ENCODE peak calls at places on chromosomes 1 and 21, in eight cellular contexts. W is lower lobe of right lung, X is cardiac fibroblast, G is cardiac muscle cell, V is HFF-Myc, O is IMR-90, R is SK-N-SH, E is brain microvascular endothelial cell. D is an unnamed sample.

GRCh38 chr21:14526816-14527689 is 19.1 kb downstream of the SAMSN1 start:
- DNase-seq in W (no peak), X (no peak), G (no peak), V (no peak), O (no peak), R (no peak), E (no peak), D (no peak)

GRCh38 chr1:159214149-159214760 is 9.6 kb downstream of the ACKR1 start:
- DNase-seq in W (no peak), X (peak; percentile 62), G (peak; percentile 65), V (peak; percentile 10), O (peak; percentile 28), R (peak; percentile 65), E (peak; percentile 18), D (peak; percentile 51)

GRCh38 chr1:153942766-153943549 is 3.6 kb downstream of the DENND4B start:
- DNase-seq in W (no peak), X (no peak), G (no peak), V (no peak), O (no peak), R (peak; percentile 11), E (no peak), D (no peak)

GRCh38 chr1:58784758-58785423 is 1.0 kb upstream of the JUN start:
- DNase-seq in W (peak; percentile 94), X (peak; percentile 98), G (peak; percentile 96), V (no peak), O (peak; percentile 94), R (peak; percentile 70), E (peak; percentile 93), D (peak; percentile 93)

GRCh38 chr1:38246955-38247952 is 200.7 kb upstream of the POU3F1 start:
- DNase-seq in W (no peak), X (no peak), G (no peak), V (peak; percentile 26), O (peak; percentile 5), R (no peak), E (peak; percentile 22), D (no peak)

GRCh38 chr1:180720753-180721152 is 88.9 kb downstream of the XPR1 start:
- DNase-seq in W (no peak), X (no peak), G (no peak), V (no peak), O (peak; percentile 13), R (no peak), E (peak; percentile 16), D (peak; percentile 4)

GRCh38 chr1:25476186-25477097 is 45.7 kb downstream of the MACO1 start:
- DNase-seq in W (no peak), X (no peak), G (no peak), V (no peak), O (no peak), R (no peak), E (no peak), D (peak; percentile 69)

GRCh38 chr1:77673716-77674355 is 8.6 kb downstream of the ZZZ3 start:
- DNase-seq in W (no peak), X (no peak), G (no peak), V (no peak), O (peak; percentile 4), R (no peak), E (no peak), D (no peak)

GRCh38 chr1:96882096-96882495 is 160.5 kb downstream of the PTBP2 start:
- DNase-seq in W (no peak), X (no peak), G (peak; percentile 21), V (no peak), O (no peak), R (no peak), E (no peak), D (no peak)

GRCh38 chr1:223683586-223684487 is 18.3 kb upstream of the CAPN8 start:
- DNase-seq in W (no peak), X (peak; percentile 61), G (peak; percentile 70), V (no peak), O (peak; percentile 60), R (peak; percentile 60), E (peak; percentile 74), D (peak; percentile 71)

GRCh38 chr1:229989591-229990248 is 77.3 kb upstream of the GALNT2 start:
- DNase-seq in W (no peak), X (no peak), G (no peak), V (no peak), O (no peak), R (no peak), E (no peak), D (no peak)

DNA sequence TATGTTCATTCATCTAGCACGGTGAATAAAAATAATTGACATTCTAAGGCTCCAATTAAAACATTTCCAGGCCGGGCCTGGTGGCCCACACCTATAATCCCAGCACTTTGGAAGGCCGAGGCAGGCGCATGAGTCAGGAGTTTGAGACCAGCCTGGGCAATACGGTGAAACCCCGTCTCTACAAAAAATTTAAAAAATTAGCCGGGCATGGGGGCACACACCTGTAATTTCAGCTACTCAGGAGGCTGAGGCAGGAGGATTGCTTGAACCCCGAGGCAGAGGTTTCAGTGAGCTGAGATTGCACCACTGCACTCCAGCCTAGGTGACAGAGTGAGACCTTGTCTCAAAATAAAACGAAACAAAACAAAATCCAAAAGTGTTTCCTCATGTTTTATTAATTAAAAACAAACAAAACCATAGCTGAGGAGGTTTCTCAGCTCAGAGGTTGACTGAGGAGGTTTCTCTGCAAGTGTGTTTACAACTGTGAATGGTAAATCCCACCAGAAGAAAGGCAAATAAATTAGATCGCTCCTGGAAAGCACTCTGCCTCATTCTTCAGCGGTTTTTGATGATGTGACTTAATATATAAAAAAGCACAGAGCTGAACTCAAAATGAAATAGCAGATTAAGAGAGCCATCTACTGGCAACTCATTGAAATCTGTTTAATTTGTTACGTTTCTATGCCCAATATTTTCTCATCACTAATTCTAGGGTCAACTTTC is 37.7 kb upstream of the ATG4C start:
- DNase-seq in W (no peak), X (peak; percentile 76), G (peak; percentile 75), V (peak; percentile 30), O (peak; percentile 70), R (peak; percentile 56), E (peak; percentile 25), D (peak; percentile 58)
- H3K4me3 ChIP-seq in W (peak overlapping the region; percentile 9), X (peak overlapping the region; percentile 7), G (no peak overlapping the region), V (peak overlapping the region; percentile 26), O (no peak overlapping the region), R (no peak overlapping the region), E (peak overlapping the region; percentile 36), D (no peak overlapping the region)

GRCh38 chr1:212718499-212718898 is 18.9 kb upstream of the BATF3 start:
- DNase-seq in W (no peak), X (peak; percentile 32), G (peak; percentile 39), V (no peak), O (peak; percentile 43), R (no peak), E (no peak), D (peak; percentile 12)
- TF ChIP-seq CTCF in W (no peak), X (peak; percentile 35), G (peak; percentile 27), V (peak; percentile 6), O (peak; percentile 24), R (peak; percentile 29), E (peak; percentile 43), D (peak; percentile 17)

DNA sequence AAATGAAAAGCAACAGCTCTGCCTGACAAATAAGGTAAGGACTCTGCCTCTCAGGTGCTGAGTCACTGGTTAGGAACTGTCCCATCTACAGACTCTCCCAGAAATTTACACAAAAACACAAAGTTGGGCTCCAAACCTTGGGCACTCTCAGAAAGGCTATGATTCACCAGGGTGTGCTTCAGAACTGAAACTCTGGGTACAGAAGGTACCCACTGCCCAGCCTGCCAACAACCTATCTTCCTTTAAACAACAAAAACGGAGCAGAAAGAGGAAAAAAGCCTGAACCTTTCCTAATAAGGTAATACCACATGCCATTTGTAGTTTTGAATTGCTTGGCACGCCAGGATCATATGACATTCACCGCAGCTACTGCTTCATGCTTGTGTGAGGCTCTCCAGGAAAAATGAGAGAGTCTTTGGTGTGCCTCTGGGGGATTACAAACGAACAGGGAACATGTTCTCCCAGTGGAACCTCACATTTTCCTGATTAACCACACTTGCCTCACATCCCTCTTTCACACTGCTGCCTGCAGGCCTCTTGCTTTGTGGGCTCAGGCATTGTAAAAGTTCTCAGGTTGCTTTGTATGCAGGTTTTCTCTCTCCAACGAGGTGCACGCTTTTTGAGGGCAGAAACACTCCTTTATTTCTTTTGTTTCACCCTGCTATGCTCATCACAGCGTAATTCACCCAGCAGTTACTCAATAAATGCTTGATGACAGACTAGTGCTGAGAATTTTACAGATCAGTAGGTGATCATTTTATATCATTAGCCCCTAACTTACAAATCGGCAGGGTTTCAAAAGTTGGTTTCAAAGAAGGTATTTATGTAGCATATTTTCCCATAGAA is 65.1 kb downstream of the GADD45A start:
- DNase-seq in W (no peak), X (peak; percentile 84), G (peak; percentile 84), V (peak; percentile 81), O (peak; percentile 83), R (no peak), E (peak; percentile 88), D (peak; percentile 92)
- H3K4me3 ChIP-seq in W (no peak overlapping the region), X (peak overlapping the region; percentile 2), G (no peak overlapping the region), V (peak overlapping the region; percentile 7), O (peak overlapping the region; percentile 6), R (no peak overlapping the region), E (no peak overlapping the region), D (peak overlapping the region; percentile 27)

DNA sequence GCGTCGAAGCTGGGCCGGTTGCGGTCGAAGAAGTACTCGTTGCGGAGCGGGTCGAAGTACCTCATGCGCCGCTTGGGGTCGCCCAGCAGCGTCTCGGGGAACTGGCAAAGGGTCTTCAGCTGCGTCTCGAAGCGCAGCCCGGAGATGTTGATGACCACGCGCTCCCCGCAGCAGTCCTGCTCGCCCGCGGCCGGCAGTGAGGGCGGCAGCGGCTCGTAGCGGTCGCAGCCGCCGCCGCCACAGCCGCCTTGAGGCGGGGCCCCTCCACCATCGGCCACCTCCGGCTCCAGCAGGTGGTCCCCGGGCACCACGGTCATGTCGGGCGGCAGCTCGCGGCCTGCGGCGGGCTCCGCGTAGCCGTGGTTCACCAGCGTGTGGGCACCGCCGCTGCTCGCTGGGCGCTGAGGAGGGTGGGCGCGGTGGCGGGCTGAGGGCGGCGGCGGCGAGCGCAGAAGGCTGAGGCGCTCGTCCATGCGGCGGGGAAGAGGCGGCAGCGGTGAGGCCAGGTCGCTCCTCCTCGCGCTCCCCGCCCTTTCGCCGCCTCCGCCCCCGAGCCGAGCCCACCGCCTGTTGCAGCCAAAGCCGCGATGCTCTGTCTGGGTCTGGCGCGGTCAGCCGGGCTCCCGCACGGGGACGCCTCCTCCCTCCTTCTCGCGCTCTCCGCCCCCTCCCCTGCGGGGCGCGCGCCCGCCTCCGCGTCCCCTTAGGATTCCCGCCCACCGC is at the start of gene KCNA3:
- DNase-seq in W (peak; percentile 80), X (no peak), G (peak; percentile 9), V (no peak), O (no peak), R (peak; percentile 89), E (no peak), D (no peak)
- TF ChIP-seq CTCF in W (no peak), X (no peak), G (no peak), V (no peak), O (no peak), R (no peak), E (no peak), D (no peak)

GRCh38 chr1:201703646-201704438 is 125.1 kb upstream of the IPO9 start:
- DNase-seq in W (peak; percentile 88), X (peak; percentile 86), G (peak; percentile 85), V (no peak), O (peak; percentile 77), R (peak; percentile 88), E (peak; percentile 60), D (peak; percentile 75)
- H3K4me3 ChIP-seq in W (no peak overlapping the region), X (no peak overlapping the region), G (no peak overlapping the region), V (no peak overlapping the region), O (no peak overlapping the region), R (no peak overlapping the region), E (no peak overlapping the region), D (no peak overlapping the region)

GRCh38 chr1:202600432-202601041 is 109.7 kb downstream of the SYT2 start:
- DNase-seq in W (no peak), X (no peak), G (no peak), V (no peak), O (no peak), R (no peak), E (no peak), D (no peak)
- TF ChIP-seq CTCF in W (no peak), X (no peak), G (no peak), V (peak; percentile 1), O (no peak), R (no peak), E (no peak), D (no peak)